ENCODE peak calls at places on chromosome 6, in six cellular contexts. I, V, O, C, G and B are unnamed samples.

GRCh38 chr6:121430514-121431460 is 4.7 kb upstream of the GJA1 start:
- DNase-seq in V (peak; percentile 63), I (no peak), G (peak; percentile 53), O (peak; percentile 56), C (no peak), B (no peak)

GRCh38 chr6:135251416-135251815 is 70.3 kb downstream of the MYB start:
- DNase-seq in V (no peak), O (no peak), G (no peak), C (no peak), I (peak; percentile 73), B (no peak)

GRCh38 chr6:35402136-35402855 is 49.8 kb upstream of the FANCE start:
- DNase-seq in I (no peak), G (no peak), C (no peak), V (no peak), O (peak; percentile 89), B (no peak)

GRCh38 chr6:158869010-158869603 is 49.9 kb upstream of the EZR start:
- DNase-seq in C (no peak), G (peak; percentile 37), I (peak; percentile 66), V (no peak), O (peak; percentile 36), B (no peak)

GRCh38 chr6:38350882-38351281 is 288.8 kb downstream of the BTBD9 start:
- DNase-seq in I (no peak), V (peak; percentile 49), G (no peak), O (peak; percentile 6), C (no peak), B (no peak)

GRCh38 chr6:49516147-49516505 is 16.4 kb downstream of the GLYATL3 start:
- DNase-seq in V (no peak), I (no peak), G (no peak), O (no peak), C (no peak), B (no peak)

GRCh38 chr6:67759001-67759400 is 876.1 kb upstream of the ADGRB3 start:
- DNase-seq in O (no peak), V (no peak), C (no peak), G (no peak), I (no peak), B (no peak)

GRCh38 chr6:135640449-135641111 is 143.0 kb upstream of the AHI1 start:
- DNase-seq in G (no peak), V (peak; percentile 17), I (no peak), C (no peak), O (no peak), B (no peak)

GRCh38 chr6:70413829-70414494 is 654 bp downstream of the FAM135A start:
- DNase-seq in I (no peak), C (no peak), G (peak; percentile 12), O (peak; percentile 26), V (no peak), B (peak; percentile 25)